ENCODE peak calls at places on chromosomes 13 and 19, in eight cellular contexts. E is GM06990, N is GM13976, Z is left ventricle myocardium superior, J is upper lobe of left lung, P is iris pigment epithelial cell, G is A673, Q is iPS DF 19.7. K is an unnamed sample.

GRCh38 chr19:7139095-7139494 is 69.6 kb downstream of the ZNF557 start:
- DNase-seq in N (no peak), G (no peak), Q (no peak), J (no peak), E (no peak), Z (no peak), P (no peak), K (no peak)

GRCh38 chr19:4064073-4064550 is 2.6 kb downstream of the ZBTB7A start:
- DNase-seq in J (peak; percentile 24), Z (no peak), Q (no peak), N (no peak), E (no peak), G (no peak), P (peak; percentile 65), K (no peak)

GRCh38 chr19:4722671-4723464 is 774 bp downstream of the DPP9 start:
- DNase-seq in N (peak; percentile 64), J (no peak), G (peak; percentile 83), E (no peak), Z (no peak), P (peak; percentile 36), Q (no peak), K (peak; percentile 61)

GRCh38 chr13:33388254-33388998 is 102.9 kb upstream of the STARD13 start:
- DNase-seq in P (no peak), E (no peak), Q (no peak), G (no peak), J (no peak), Z (no peak), N (no peak), K (peak; percentile 77)

GRCh38 chr13:19283836-19284235 is 102.2 kb upstream of the TUBA3C start:
- DNase-seq in G (no peak), J (no peak), N (no peak), E (no peak), Z (no peak), Q (no peak), P (no peak), K (no peak)

GRCh38 chr19:49492573-49493411 is 3.4 kb upstream of the RPS11 start:
- DNase-seq in Q (no peak), G (no peak), J (no peak), P (no peak), N (no peak), E (no peak), Z (no peak), K (peak; percentile 59)

GRCh38 chr19:34998777-34999497 is 1.2 kb upstream of the GRAMD1A start:
- DNase-seq in Q (no peak), J (no peak), Z (no peak), N (peak; percentile 22), G (no peak), P (no peak), E (no peak), K (no peak)

GRCh38 chr19:32406161-32407003 is 812 bp downstream of the DPY19L3 start:
- DNase-seq in Q (no peak), J (no peak), G (peak; percentile 31), P (peak; percentile 19), N (no peak), Z (no peak), E (no peak), K (no peak)

GRCh38 chr19:39411832-39412099 is 703 bp upstream of the PLEKHG2 start:
- DNase-seq in P (peak; percentile 88), N (peak; percentile 70), Q (no peak), G (peak; percentile 95), J (peak; percentile 93), E (no peak), Z (peak; percentile 94), K (peak; percentile 88)

GRCh38 chr13:20370815-20371421 is 138.8 kb upstream of the GJB6 start:
- DNase-seq in J (no peak), Z (no peak), N (no peak), G (no peak), Q (peak; percentile 23), P (no peak), E (no peak), K (peak; percentile 82)

GRCh38 chr13:84870190-84870589 is 929.0 kb downstream of the SLITRK6 start:
- DNase-seq in E (no peak), Q (no peak), J (no peak), P (no peak), N (no peak), Z (no peak), G (peak; percentile 48), K (peak; percentile 0)

GRCh38 chr19:9043524-9043923 is 33.3 kb upstream of the MUC16 start:
- DNase-seq in E (no peak), Z (no peak), J (no peak), Q (no peak), N (no peak), P (no peak), G (no peak), K (no peak)

GRCh38 chr19:492091-492531 is 4.2 kb upstream of the MADCAM1 start:
- DNase-seq in P (no peak), J (no peak), Z (no peak), E (no peak), Q (no peak), N (no peak), G (no peak), K (no peak)

GRCh38 chr19:10419646-10420443 is 493 bp upstream of the PDE4A start:
- DNase-seq in N (peak; percentile 81), Z (no peak), G (peak; percentile 99), Q (peak; percentile 94), E (peak; percentile 83), P (peak; percentile 92), J (no peak), K (no peak)

GRCh38 chr19:38880076-38880881 is 2.2 kb upstream of the RINL start:
- DNase-seq in P (no peak), N (no peak), E (no peak), G (no peak), J (no peak), Z (no peak), Q (no peak), K (no peak)

GRCh38 chr19:1650627-1651009 is 1.8 kb downstream of the TCF3 start:
- DNase-seq in G (peak; percentile 79), P (peak; percentile 28), Q (no peak), J (no peak), Z (peak; percentile 18), E (no peak), N (no peak), K (no peak)

GRCh38 chr13:43522788-43523187 is 264.0 kb downstream of the ENOX1 start:
- DNase-seq in P (peak; percentile 35), G (no peak), J (no peak), E (no peak), Z (no peak), N (no peak), Q (no peak), K (no peak)

GRCh38 chr13:30934803-30935202 is 2.3 kb downstream of the TEX26 start:
- DNase-seq in E (no peak), J (no peak), N (no peak), G (no peak), Q (no peak), P (no peak), Z (no peak), K (no peak)

GRCh38 chr13:113897161-113897560 is 33.3 kb upstream of the GAS6 start:
- DNase-seq in J (no peak), E (no peak), Q (no peak), N (no peak), P (peak; percentile 93), G (no peak), Z (peak; percentile 26), K (peak; percentile 93)

GRCh38 chr13:110251227-110251791 is 55.6 kb downstream of the COL4A1 start:
- DNase-seq in Q (no peak), E (no peak), G (no peak), N (no peak), Z (no peak), J (no peak), P (no peak), K (no peak)

GRCh38 chr13:46386996-46387851 is at the start of gene RUBCNL:
- DNase-seq in P (no peak), N (peak; percentile 87), E (peak; percentile 84), Q (no peak), J (peak; percentile 33), Z (peak; percentile 62), G (peak; percentile 88), K (peak; percentile 59)

GRCh38 chr19:7862413-7862951 is 11.7 kb downstream of the PRR36 start:
- DNase-seq in J (peak; percentile 74), Z (peak; percentile 67), P (peak; percentile 82), G (peak; percentile 41), E (peak; percentile 73), Q (no peak), N (peak; percentile 92), K (peak; percentile 29)

GRCh38 chr13:43572601-43573360 is 214.0 kb downstream of the ENOX1 start:
- DNase-seq in P (peak; percentile 35), G (peak; percentile 81), E (no peak), N (no peak), J (no peak), Z (no peak), Q (no peak), K (peak; percentile 25)

GRCh38 chr13:39329182-39329639 is 273.8 kb downstream of the LHFPL6 start:
- DNase-seq in G (no peak), J (no peak), P (no peak), E (no peak), Z (no peak), N (no peak), Q (peak; percentile 65), K (no peak)

GRCh38 chr19:35044317-35045117 is 3.0 kb downstream of the HPN start:
- DNase-seq in G (peak; percentile 65), J (peak; percentile 60), Z (peak; percentile 72), N (peak; percentile 79), P (peak; percentile 25), E (no peak), Q (no peak), K (peak; percentile 49)

GRCh38 chr13:20826810-20827560 is 53.2 kb upstream of the EEF1AKMT1 start:
- DNase-seq in G (no peak), Z (no peak), P (peak; percentile 21), J (no peak), Q (no peak), E (no peak), N (no peak), K (no peak)